ENCODE peak calls at places on chromosome 15, in five cellular contexts. G is H9, K is neuronal stem cell, R is IMR-90, I is H1. N is an unnamed sample.
A peak's percentile ranks its signal among the peaks of the same experiment; 100 is the strongest.

GRCh38 chr15:95930659-95931375 is 399.7 kb upstream of the NR2F2 start:
- DNase-seq in G (no peak), K (no peak), R (no peak), I (no peak), N (no peak)

GRCh38 chr15:90113166-90113565 is 10.9 kb upstream of the IDH2 start:
- DNase-seq in G (no peak), K (no peak), R (peak; percentile 51), I (no peak), N (no peak)

GRCh38 chr15:59306520-59307163 is 66.0 kb downstream of the MYO1E start:
- DNase-seq in G (no peak), K (no peak), R (peak; percentile 58), I (no peak), N (no peak)

GRCh38 chr15:74240002-74240568 is 4.0 kb downstream of the CCDC33 start:
- DNase-seq in G (peak; percentile 77), K (no peak), R (peak; percentile 35), I (no peak), N (no peak)

GRCh38 chr15:74598126-74598842 is 17.4 kb upstream of the CLK3 start:
- DNase-seq in G (peak; percentile 93), K (peak; percentile 69), R (peak; percentile 81), I (peak; percentile 62), N (no peak)

GRCh38 chr15:72057548-72058091 is 60.3 kb downstream of the MYO9A start:
- DNase-seq in G (no peak), K (peak; percentile 3), R (no peak), I (no peak), N (peak; percentile 29)

GRCh38 chr15:90957105-90957790 is 2.6 kb downstream of the RCCD1 start:
- DNase-seq in G (peak; percentile 64), K (no peak), R (peak; percentile 39), I (no peak), N (peak; percentile 44)

GRCh38 chr15:51334011-51334426 is 4.4 kb downstream of the CYP19A1 start:
- DNase-seq in G (no peak), K (no peak), R (no peak), I (no peak), N (no peak)

GRCh38 chr15:58951388-58952060 is 18.0 kb upstream of the SLTM start:
- DNase-seq in G (no peak), K (no peak), R (peak; percentile 84), I (no peak), N (no peak)

GRCh38 chr15:97521894-97522293 is 438.6 kb upstream of the ARRDC4 start:
- DNase-seq in G (no peak), K (peak; percentile 4), R (no peak), I (no peak), N (peak; percentile 4)

GRCh38 chr15:60373745-60374144 is 24.0 kb downstream of the ANXA2 start:
- DNase-seq in G (no peak), K (no peak), R (no peak), I (no peak), N (no peak)

GRCh38 chr15:98881526-98882517 is 125.8 kb downstream of the PGPEP1L start:
- DNase-seq in G (no peak), K (no peak), R (peak; percentile 72), I (no peak), N (peak; percentile 61)

GRCh38 chr15:83983634-83984458 is 251.7 kb upstream of the GOLGA6L4 start:
- DNase-seq in G (no peak), K (no peak), R (no peak), I (no peak), N (no peak)

GRCh38 chr15:90807074-90807646 is 61.2 kb upstream of the FURIN start:
- DNase-seq in G (no peak), K (no peak), R (no peak), I (no peak), N (peak; percentile 18)

GRCh38 chr15:64044315-64045105 is 1.8 kb downstream of the DAPK2 start:
- DNase-seq in G (no peak), K (no peak), R (no peak), I (no peak), N (no peak)

GRCh38 chr15:76533060-76533955 is 196.7 kb downstream of the ISL2 start:
- DNase-seq in G (no peak), K (no peak), R (peak; percentile 2), I (no peak), N (peak; percentile 55)

GRCh38 chr15:91100561-91101355 is 701 bp downstream of the SV2B start:
- DNase-seq in G (no peak), K (no peak), R (peak; percentile 7), I (no peak), N (peak; percentile 3)

GRCh38 chr15:60389261-60390077 is 8.3 kb downstream of the ANXA2 start:
- DNase-seq in G (no peak), K (no peak), R (no peak), I (no peak), N (peak; percentile 46)

GRCh38 chr15:39804026-39804425 is 21.4 kb upstream of the FSIP1 start:
- DNase-seq in G (no peak), K (no peak), R (peak; percentile 51), I (no peak), N (peak; percentile 54)

GRCh38 chr15:43121863-43122262 is 11.5 kb upstream of the TMEM62 start:
- DNase-seq in G (no peak), K (no peak), R (no peak), I (no peak), N (no peak)

GRCh38 chr15:48940508-48940907 is 23.2 kb downstream of the SHC4 start:
- DNase-seq in G (no peak), K (no peak), R (peak; percentile 100), I (no peak), N (peak; percentile 75)

GRCh38 chr15:85335193-85335939 is 45.0 kb upstream of the AKAP13 start:
- DNase-seq in G (no peak), K (no peak), R (no peak), I (no peak), N (peak; percentile 37)
- H2BK5ac ChIP-seq in G (no peak overlapping the region), K (no peak overlapping the region), R (no peak overlapping the region), I (no peak overlapping the region), N (no peak overlapping the region)

GRCh38 chr15:68816158-68816557 is 4.5 kb downstream of the ANP32A start:
- DNase-seq in G (no peak), K (no peak), R (no peak), I (no peak), N (no peak)

GRCh38 chr15:68815598-68815997 is 5.1 kb downstream of the ANP32A start:
- DNase-seq in G (no peak), K (no peak), R (no peak), I (no peak), N (no peak)

GRCh38 chr15:68818088-68818670 is 2.5 kb downstream of the ANP32A start:
- DNase-seq in G (peak; percentile 43), K (peak; percentile 66), R (peak; percentile 54), I (no peak), N (peak; percentile 81)

GRCh38 chr15:68817304-68818087 is 3.2 kb downstream of the ANP32A start:
- DNase-seq in G (no peak), K (peak; percentile 42), R (peak; percentile 58), I (no peak), N (peak; percentile 79)

GRCh38 chr15:68816795-68817303 is 3.8 kb downstream of the ANP32A start:
- DNase-seq in G (no peak), K (no peak), R (no peak), I (no peak), N (peak; percentile 47)
- H2BK5ac ChIP-seq in G (no peak overlapping the region), K (no peak overlapping the region), R (peak overlapping the region; percentile 97), I (peak overlapping the region; percentile 60), N (no peak overlapping the region)

GRCh38 chr15:62994975-62995730 is 47.4 kb upstream of the TPM1 start:
- DNase-seq in G (no peak), K (no peak), R (peak; percentile 60), I (no peak), N (no peak)
- H2BK5ac ChIP-seq in G (no peak overlapping the region), K (no peak overlapping the region), R (no peak overlapping the region), I (peak overlapping the region; percentile 30), N (no peak overlapping the region)

DNA sequence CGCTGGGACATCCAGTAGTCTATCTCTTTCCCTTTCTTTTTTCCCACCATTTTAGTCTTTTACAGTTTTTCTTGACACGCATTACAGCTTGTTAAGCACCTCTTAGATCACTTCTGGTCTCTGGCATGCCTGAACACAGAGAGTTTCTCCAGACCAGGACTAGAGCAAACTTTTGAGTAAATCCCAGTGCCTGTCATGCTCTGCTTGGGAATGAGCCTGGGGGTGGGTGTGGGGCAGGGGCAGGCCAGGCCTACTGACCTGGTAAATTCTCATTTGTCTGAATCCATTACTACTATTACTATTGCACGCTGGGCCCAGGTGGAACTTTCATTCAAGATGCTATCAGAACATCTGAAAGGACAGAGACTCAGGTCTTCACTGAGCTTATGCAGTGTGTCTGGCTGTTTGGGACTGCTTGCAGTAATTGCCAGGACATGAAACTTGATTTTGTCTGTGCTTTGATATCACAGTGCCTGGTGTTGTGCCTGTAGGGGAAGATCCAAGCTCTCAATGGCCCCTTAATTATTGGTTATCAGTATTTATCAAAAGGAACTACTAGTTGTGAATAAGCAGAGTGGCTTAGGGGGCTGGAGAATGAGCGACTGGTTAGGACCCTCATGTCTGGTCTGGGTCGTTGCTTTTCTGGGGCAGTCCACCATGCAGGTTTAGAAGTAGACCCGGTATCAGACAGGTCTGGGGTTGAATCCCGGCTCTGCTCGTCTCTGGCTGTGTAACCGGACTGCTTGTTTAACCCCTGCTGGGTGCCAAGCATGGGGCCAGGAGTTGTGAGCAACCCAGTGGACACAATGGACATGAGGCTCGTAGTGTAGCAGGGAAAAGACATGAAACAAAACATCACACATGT is 196.1 kb upstream of the TLE3 start:
- DNase-seq in G (no peak), K (no peak), R (no peak), I (no peak), N (no peak)
- H2BK5ac ChIP-seq in G (no peak overlapping the region), K (no peak overlapping the region), R (no peak overlapping the region), I (no peak overlapping the region), N (no peak overlapping the region)

DNA sequence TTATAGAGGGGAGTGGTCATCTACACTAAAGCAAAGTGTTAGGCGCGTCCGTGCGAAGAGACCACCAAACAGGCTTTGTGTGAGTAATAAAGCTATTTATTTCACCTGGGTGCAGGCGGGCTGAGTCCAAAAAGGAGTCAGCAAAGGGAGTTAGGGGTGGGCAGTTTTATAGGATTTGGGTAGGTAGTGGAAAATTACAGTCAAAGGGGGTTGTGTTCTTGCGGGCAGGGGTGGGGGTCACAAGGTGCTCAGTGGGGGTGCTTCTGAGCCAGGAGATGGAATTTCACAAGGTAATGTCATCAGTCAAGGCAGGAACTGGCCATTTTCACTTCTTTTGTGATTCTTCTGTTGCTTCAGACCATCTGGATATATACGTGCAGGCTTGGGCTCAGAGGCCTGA is 47.1 kb downstream of the OIP5 start:
- DNase-seq in G (peak; percentile 48), K (no peak), R (no peak), I (no peak), N (no peak)
- H2BK5ac ChIP-seq in G (no peak overlapping the region), K (no peak overlapping the region), R (no peak overlapping the region), I (peak overlapping the region; percentile 63), N (no peak overlapping the region)

GRCh38 chr15:85334241-85334640 is 46.2 kb upstream of the AKAP13 start:
- DNase-seq in G (no peak), K (no peak), R (no peak), I (no peak), N (no peak)
- H2BK5ac ChIP-seq in G (no peak overlapping the region), K (no peak overlapping the region), R (no peak overlapping the region), I (no peak overlapping the region), N (no peak overlapping the region)